ENCODE peak calls at places on chromosomes 13 and 19, in six cellular contexts. V is neuronal stem cell, I is small intestine, O is tibial artery, U is breast epithelium, H is kidney. F is an unnamed sample. For H3K9me3, the result is how much of the 10 kb centered on the place peaks cover.

GRCh38 chr13:85597790-85598500 is 201.3 kb downstream of the SLITRK6 start:
- DNase-seq in V (no peak), I (no peak), O (no peak), U (no peak), H (no peak), F (no peak)

GRCh38 chr19:51417107-51417806 is at the start of gene SIGLEC10:
- DNase-seq in V (no peak), I (no peak), O (no peak), U (no peak), H (peak), F (no peak)

GRCh38 chr19:29622191-29623070 is 16.3 kb downstream of the POP4 start:
- DNase-seq in V (no peak), I (peak), O (no peak), U (no peak), H (peak), F (no peak)

GRCh38 chr19:28644261-28644660 is 568.7 kb downstream of the UQCRFS1 start:
- DNase-seq in V (no peak), I (no peak), O (no peak), U (no peak), H (no peak), F (no peak)

GRCh38 chr19:3129112-3129511 is 6.7 kb upstream of the GNA15 start:
- DNase-seq in V (no peak), I (peak), O (no peak), U (no peak), H (no peak), F (no peak)

GRCh38 chr13:86591862-86592261 is 792.6 kb upstream of the SLITRK6 start:
- DNase-seq in V (no peak), I (no peak), O (no peak), U (no peak), H (no peak), F (peak)

GRCh38 chr13:64332048-64332447 is 2898.1 kb downstream of the PCDH9 start:
- DNase-seq in V (no peak), I (no peak), O (no peak), U (no peak), H (no peak), F (no peak)

GRCh38 chr19:8214802-8215201 is 5.6 kb downstream of the CERS4 start:
- DNase-seq in V (no peak), I (no peak), O (no peak), U (no peak), H (no peak), F (peak)

GRCh38 chr19:54478677-54479266 is 5.7 kb upstream of the CDC42EP5 start:
- DNase-seq in V (peak), I (peak), O (no peak), U (no peak), H (peak), F (peak)

GRCh38 chr13:94481966-94482365 is 2.5 kb upstream of the DCT start:
- DNase-seq in V (no peak), I (peak), O (no peak), U (no peak), H (no peak), F (peak)

DNA sequence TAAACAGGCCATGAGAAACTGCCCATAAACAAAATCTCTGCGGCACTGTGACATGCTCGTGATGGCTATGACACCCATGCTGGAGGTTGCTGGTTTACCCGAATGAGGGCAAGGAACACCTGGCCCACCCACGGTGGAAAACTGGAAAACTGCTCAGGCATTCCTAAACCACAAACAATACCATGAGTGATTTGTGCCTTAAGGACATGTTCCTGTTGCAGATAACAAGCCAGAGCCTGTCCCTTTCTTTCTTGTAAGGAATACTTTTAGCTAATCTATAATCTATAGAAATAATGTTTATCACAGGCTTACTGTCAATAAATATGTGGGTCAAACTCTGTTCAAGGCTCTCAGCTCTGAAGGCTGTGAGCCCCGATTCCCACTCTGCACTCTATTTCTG is 12.1 kb downstream of the ZNF561 start:
- DNase-seq in V (no peak), I (no peak), O (no peak), U (no peak), H (no peak), F (no peak)
- H3K9me3 ChIP-seq in V (half or more), I (under half), O (half or more), U (half or more), H (under half), F (under half)

DNA sequence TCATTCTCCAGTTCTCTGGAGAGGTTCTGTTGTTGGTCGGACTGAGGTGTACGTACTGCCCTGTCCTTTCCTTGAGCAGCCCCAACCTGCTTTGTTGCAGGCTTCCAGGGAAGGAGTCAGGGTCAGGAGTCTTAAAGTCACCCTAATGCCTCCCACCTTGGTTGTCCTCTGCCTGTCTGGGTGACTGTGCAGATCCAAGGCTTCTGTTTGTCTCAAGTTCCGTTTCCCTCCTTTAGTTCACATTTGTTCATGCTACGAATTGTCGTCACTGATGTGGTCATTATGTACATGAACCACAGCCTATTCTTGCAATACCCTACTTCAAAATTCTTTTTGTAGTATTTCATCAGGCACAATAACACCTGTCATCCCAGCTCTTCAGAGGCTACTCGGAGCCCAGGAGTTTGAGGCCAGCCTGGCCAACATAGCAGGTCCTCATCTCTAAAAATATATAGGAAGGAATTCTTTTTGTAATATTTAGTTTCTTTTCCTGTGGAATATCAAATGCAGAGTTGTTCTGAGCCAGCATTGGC is 7.4 kb downstream of the ZNF586 start:
- DNase-seq in V (no peak), I (no peak), O (no peak), U (no peak), H (no peak), F (no peak)
- H3K9me3 ChIP-seq in V (half or more), I (under half), O (half or more), U (half or more), H (under half), F (under half)

GRCh38 chr19:39208175-39208795 is 4.2 kb upstream of the SYCN start:
- DNase-seq in V (no peak), I (no peak), O (no peak), U (no peak), H (no peak), F (no peak)
- H3K9me3 ChIP-seq in V (under half), I (under half), O (under half), U (under half), H (under half), F (under half)

GRCh38 chr19:23378948-23379347 is 16.3 kb downstream of the ZNF91 start:
- DNase-seq in V (no peak), I (no peak), O (no peak), U (no peak), H (no peak), F (peak)
- H3K9me3 ChIP-seq in V (half or more), I (under half), O (under half), U (half or more), H (under half), F (under half)

GRCh38 chr19:22634450-22634827 is 315 bp downstream of the ZNF492 start:
- DNase-seq in V (no peak), I (no peak), O (no peak), U (no peak), H (peak), F (no peak)
- H3K9me3 ChIP-seq in V (under half), I (under half), O (under half), U (under half), H (under half), F (under half)

GRCh38 chr13:48072787-48073186 is 22.1 kb downstream of the MED4 start:
- DNase-seq in V (no peak), I (no peak), O (no peak), U (no peak), H (no peak), F (no peak)
- H3K9me3 ChIP-seq in V (half or more), I (under half), O (under half), U (under half), H (under half), F (under half)

GRCh38 chr19:30815889-30816580 is 443.9 kb downstream of the ZNF536 start:
- DNase-seq in V (no peak), I (no peak), O (no peak), U (no peak), H (no peak), F (no peak)
- H3K9me3 ChIP-seq in V (under half), I (under half), O (under half), U (under half), H (under half), F (under half)

F was measured in cardiac muscle cell.